ENCODE peak calls at places on chromosome 3, in eight cellular contexts. H is B cell, A is right lobe of liver, N is transverse colon, V is stomach, R is WTC11, T is esophagus squamous epithelium, C is lower leg skin. W is an unnamed sample.

GRCh38 chr3:184133840-184134745 is 1.1 kb upstream of the EIF2B5 start:
- DNase-seq in H (peak), A (peak), N (peak), V (peak), R (peak), T (peak), C (peak), W (peak)

GRCh38 chr3:99505646-99506269 is 132.6 kb upstream of the COL8A1 start:
- DNase-seq in H (no peak), A (no peak), N (peak), V (no peak), R (no peak), T (no peak), C (peak), W (peak)

GRCh38 chr3:48475188-48475587 is 28.7 kb downstream of the ATRIP start:
- DNase-seq in H (no peak), A (no peak), N (no peak), V (no peak), R (peak), T (no peak), C (no peak), W (no peak)

GRCh38 chr3:10395671-10396070 is 74.8 kb upstream of the SEC13 start:
- DNase-seq in H (peak), A (no peak), N (peak), V (no peak), R (no peak), T (no peak), C (no peak), W (no peak)

GRCh38 chr3:42055291-42055690 is 35.9 kb upstream of the TRAK1 start:
- DNase-seq in H (no peak), A (no peak), N (no peak), V (no peak), R (no peak), T (no peak), C (no peak), W (no peak)

GRCh38 chr3:49415931-49416601 is 3.8 kb downstream of the TCTA start:
- DNase-seq in H (peak), A (no peak), N (peak), V (peak), R (no peak), T (no peak), C (no peak), W (no peak)

GRCh38 chr3:33777996-33778395 is 20.4 kb upstream of the PDCD6IP start:
- DNase-seq in H (no peak), A (no peak), N (no peak), V (no peak), R (no peak), T (no peak), C (no peak), W (no peak)

GRCh38 chr3:89698208-89698830 is 590.9 kb downstream of the EPHA3 start:
- DNase-seq in H (no peak), A (no peak), N (no peak), V (no peak), R (no peak), T (no peak), C (no peak), W (no peak)

GRCh38 chr3:73762855-73763254 is 138.1 kb upstream of the PDZRN3 start:
- DNase-seq in H (no peak), A (no peak), N (no peak), V (no peak), R (peak), T (no peak), C (no peak), W (no peak)

GRCh38 chr3:126146525-126147146 is 33.8 kb downstream of the ALDH1L1 start:
- DNase-seq in H (no peak), A (peak), N (peak), V (no peak), R (peak), T (no peak), C (no peak), W (peak)

GRCh38 chr3:114586119-114586518 is 292.3 kb downstream of the TIGIT start:
- DNase-seq in H (no peak), A (no peak), N (no peak), V (no peak), R (no peak), T (no peak), C (no peak), W (no peak)

GRCh38 chr3:48504051-48504946 is at the start of gene SHISA5:
- DNase-seq in H (peak), A (peak), N (peak), V (peak), R (peak), T (no peak), C (peak), W (peak)

GRCh38 chr3:19885468-19885867 is 48.5 kb downstream of the EFHB start:
- DNase-seq in H (peak), A (no peak), N (no peak), V (no peak), R (no peak), T (no peak), C (no peak), W (no peak)

GRCh38 chr3:111582114-111582461 is 13.1 kb downstream of the ZBED2 start:
- DNase-seq in H (no peak), A (no peak), N (no peak), V (no peak), R (no peak), T (no peak), C (no peak), W (no peak)

GRCh38 chr3:196159952-196160804 is 51.0 kb downstream of the ZDHHC19 start:
- DNase-seq in H (peak), A (no peak), N (peak), V (peak), R (peak), T (peak), C (peak), W (peak)

GRCh38 chr3:48371651-48372376 is at the start of gene FBXW12:
- DNase-seq in H (no peak), A (no peak), N (no peak), V (no peak), R (no peak), T (no peak), C (no peak), W (no peak)

GRCh38 chr3:28328188-28329151 is 20.1 kb upstream of the ZCWPW2 start:
- DNase-seq in H (peak), A (no peak), N (no peak), V (no peak), R (no peak), T (no peak), C (no peak), W (no peak)

GRCh38 chr3:32254268-32254667 is 15.8 kb downstream of the CMTM8 start:
- DNase-seq in H (no peak), A (no peak), N (no peak), V (no peak), R (no peak), T (no peak), C (no peak), W (no peak)

GRCh38 chr3:150409125-150409526 is 1.0 kb downstream of the TSC22D2 start:
- DNase-seq in H (no peak), A (no peak), N (no peak), V (no peak), R (no peak), T (peak), C (no peak), W (no peak)

GRCh38 chr3:146221276-146221675 is 29.6 kb downstream of the PLSCR4 start:
- DNase-seq in H (no peak), A (no peak), N (no peak), V (no peak), R (no peak), T (no peak), C (no peak), W (no peak)

GRCh38 chr3:168161696-168162095 is 66.0 kb upstream of the GOLIM4 start:
- DNase-seq in H (no peak), A (no peak), N (no peak), V (no peak), R (no peak), T (no peak), C (no peak), W (no peak)

GRCh38 chr3:142272200-142272891 is 47.0 kb upstream of the GK5 start:
- DNase-seq in H (no peak), A (no peak), N (no peak), V (no peak), R (no peak), T (no peak), C (no peak), W (no peak)

GRCh38 chr3:49654955-49655556 is 19.1 kb upstream of the APEH start:
- DNase-seq in H (no peak), A (no peak), N (peak), V (peak), R (no peak), T (no peak), C (no peak), W (no peak)

GRCh38 chr3:13243571-13243970 is 170.3 kb upstream of the IQSEC1 start:
- DNase-seq in H (no peak), A (no peak), N (no peak), V (no peak), R (no peak), T (no peak), C (no peak), W (no peak)

DNA sequence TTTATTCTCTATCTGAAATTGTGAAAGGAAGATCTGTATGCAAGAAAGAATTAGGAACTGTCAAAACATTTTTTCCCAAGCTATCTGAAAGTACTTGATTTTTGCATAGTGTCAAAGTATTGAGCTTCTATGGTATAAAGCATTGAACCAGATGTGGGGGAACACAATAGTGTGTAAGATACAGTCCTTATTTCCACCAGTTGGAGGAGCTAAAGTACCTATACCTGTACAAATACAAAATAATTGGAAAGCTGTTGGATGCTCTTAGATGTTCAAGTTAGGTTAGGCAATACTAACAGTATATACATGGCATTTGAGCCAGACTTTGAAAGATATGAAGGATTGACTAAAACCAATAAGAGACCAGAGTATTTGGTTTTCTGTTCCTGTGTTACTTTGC is 148.4 kb downstream of the B3GALNT1 start:
- DNase-seq in H (peak), A (no peak), N (no peak), V (no peak), R (no peak), T (no peak), C (no peak), W (no peak)
- TF ChIP-seq CTCF in H (peak), A (peak), N (no peak), V (no peak), R (no peak), T (no peak), C (no peak), W (peak)

GRCh38 chr3:77917225-77917624 is 877.3 kb downstream of the ROBO2 start:
- DNase-seq in H (no peak), A (no peak), N (no peak), V (no peak), R (no peak), T (no peak), C (no peak), W (no peak)

GRCh38 chr3:77913524-77914174 is 873.8 kb downstream of the ROBO2 start:
- DNase-seq in H (no peak), A (peak), N (no peak), V (no peak), R (no peak), T (no peak), C (no peak), W (no peak)

GRCh38 chr3:77915341-77915740 is 875.4 kb downstream of the ROBO2 start:
- DNase-seq in H (no peak), A (no peak), N (no peak), V (no peak), R (no peak), T (no peak), C (no peak), W (no peak)

DNA sequence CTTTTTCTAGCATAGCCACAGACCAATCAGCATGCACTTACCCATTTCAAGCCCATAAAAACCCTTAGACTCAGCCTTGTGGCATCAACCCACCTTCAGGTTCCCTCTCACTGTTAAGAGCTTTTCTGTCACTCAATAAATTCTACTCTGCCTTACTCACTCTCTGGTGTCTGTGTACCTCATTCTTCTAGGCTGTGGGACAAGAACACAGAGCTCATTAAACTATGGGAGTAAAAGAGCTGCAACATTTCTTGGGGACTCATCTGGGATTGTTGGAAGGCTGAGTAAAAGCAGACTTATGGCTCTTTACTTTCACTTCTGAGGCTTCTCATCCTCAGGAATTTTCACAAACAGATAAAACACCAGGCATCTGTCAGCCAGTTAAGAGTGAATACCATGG is 879.3 kb downstream of the ROBO2 start:
- DNase-seq in H (no peak), A (no peak), N (no peak), V (no peak), R (no peak), T (no peak), C (no peak), W (no peak)
- TF ChIP-seq CTCF in H (no peak), A (no peak), N (no peak), V (no peak), R (no peak), T (no peak), C (no peak), W (no peak)

DNA sequence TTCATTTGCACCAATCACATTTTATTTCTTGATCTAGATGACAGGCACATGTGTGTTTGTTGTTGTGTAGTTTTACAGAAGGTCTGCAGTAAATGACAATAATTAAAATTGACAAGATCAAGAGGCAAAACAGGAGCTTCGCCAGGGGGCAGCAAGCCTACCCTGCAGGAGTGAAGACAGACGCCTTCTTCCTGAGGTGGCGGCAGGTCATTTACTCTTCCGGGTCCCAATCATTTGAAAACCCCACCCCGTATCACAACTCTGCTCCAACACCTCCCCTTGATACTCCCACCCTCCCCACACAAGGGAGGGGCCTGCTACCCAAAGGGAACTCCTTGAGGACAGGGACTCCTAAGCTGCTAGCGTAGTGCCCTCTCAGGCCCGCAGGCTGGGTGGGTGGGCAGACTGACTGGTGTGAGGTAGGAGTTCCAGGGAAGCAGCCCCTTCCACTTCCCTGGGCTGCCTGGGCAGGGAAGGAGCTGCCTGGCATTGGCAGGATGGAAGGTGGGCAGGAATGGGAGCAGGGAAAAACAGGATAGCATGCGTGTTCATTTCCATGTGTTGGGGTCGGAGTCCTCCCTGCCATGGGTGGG is 13.1 kb downstream of the CHDH start:
- DNase-seq in H (no peak), A (no peak), N (no peak), V (peak), R (no peak), T (no peak), C (no peak), W (no peak)
- TF ChIP-seq CTCF in H (no peak), A (no peak), N (no peak), V (no peak), R (no peak), T (no peak), C (no peak), W (no peak)

DNA sequence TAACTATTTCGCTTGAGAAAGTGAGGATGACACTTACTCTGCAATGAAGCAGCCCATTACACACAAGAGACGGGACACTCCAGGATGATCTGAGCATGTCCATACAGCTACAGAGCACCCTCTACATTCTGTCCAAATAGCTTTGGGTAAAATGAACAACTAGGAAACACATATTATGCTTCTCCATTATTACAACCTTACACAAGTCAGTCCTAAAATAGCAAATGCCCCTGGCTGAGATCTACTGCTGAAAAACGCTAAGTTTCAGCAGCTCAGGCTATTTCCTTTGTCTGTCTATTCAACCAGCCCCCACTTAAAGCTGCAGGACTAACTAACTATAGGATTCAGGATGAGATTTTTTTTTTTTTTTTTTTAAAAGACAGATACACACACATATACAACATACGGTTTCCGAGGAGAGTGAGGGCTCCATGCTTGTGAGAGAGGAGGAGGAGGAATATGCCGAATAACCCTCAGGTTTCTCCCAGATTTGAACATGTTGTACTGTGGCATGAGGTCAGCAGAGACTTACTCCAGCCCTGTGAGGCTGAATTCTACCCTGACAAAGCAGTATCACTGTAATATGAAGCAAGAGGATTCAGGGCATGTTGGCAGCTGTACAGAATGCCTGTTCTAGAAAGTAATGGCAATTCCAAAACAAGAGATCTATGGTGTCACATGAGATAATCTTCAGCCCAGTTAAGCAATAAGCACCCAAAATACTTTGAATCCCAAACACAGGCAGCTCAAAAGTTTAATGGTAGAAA is 117.3 kb upstream of the PLXND1 start:
- DNase-seq in H (no peak), A (peak), N (peak), V (no peak), R (no peak), T (no peak), C (peak), W (peak)
- TF ChIP-seq CTCF in H (no peak), A (no peak), N (no peak), V (no peak), R (no peak), T (no peak), C (no peak), W (no peak)

W was measured in lung.